ENCODE peak calls at places on chromosome 7, in seven cellular contexts. One of them, this sample, is unnamed.

GRCh38 chr7:100965723-100966541 is 3.4 kb upstream of the MUC12 start:
- DNase-seq in AG09309: no peak
- DNase-seq in transverse colon: peak; percentile 91
- DNase-seq in CD8-positive, alpha-beta T cell: peak; percentile 66
- DNase-seq in endodermal cell: peak; percentile 100
- DNase-seq in A549: peak; percentile 98
- DNase-seq in coronary artery: no peak
- DNase-seq in this sample: no peak

GRCh38 chr7:1154172-1154739 is 5.7 kb downstream of the ZFAND2A start:
- DNase-seq in AG09309: no peak
- DNase-seq in transverse colon: no peak
- DNase-seq in CD8-positive, alpha-beta T cell: no peak
- DNase-seq in endodermal cell: no peak
- DNase-seq in A549: no peak
- DNase-seq in coronary artery: no peak
- DNase-seq in this sample: no peak

GRCh38 chr7:74466196-74466813 is 12.6 kb downstream of the GTF2IRD1 start:
- DNase-seq in AG09309: no peak
- DNase-seq in transverse colon: peak; percentile 16
- DNase-seq in CD8-positive, alpha-beta T cell: no peak
- DNase-seq in endodermal cell: peak; percentile 79
- DNase-seq in A549: no peak
- DNase-seq in coronary artery: no peak
- DNase-seq in this sample: no peak

GRCh38 chr7:1357601-1358271 is 101.5 kb downstream of the MICALL2 start:
- DNase-seq in AG09309: no peak
- DNase-seq in transverse colon: no peak
- DNase-seq in CD8-positive, alpha-beta T cell: no peak
- DNase-seq in endodermal cell: no peak
- DNase-seq in A549: no peak
- DNase-seq in coronary artery: no peak
- DNase-seq in this sample: no peak

GRCh38 chr7:25771491-25771890 is 380.5 kb upstream of the NFE2L3 start:
- DNase-seq in AG09309: no peak
- DNase-seq in transverse colon: no peak
- DNase-seq in CD8-positive, alpha-beta T cell: no peak
- DNase-seq in endodermal cell: no peak
- DNase-seq in A549: no peak
- DNase-seq in coronary artery: no peak
- DNase-seq in this sample: no peak

GRCh38 chr7:922334-923107 is 32.0 kb downstream of the ADAP1 start:
- DNase-seq in AG09309: no peak
- DNase-seq in transverse colon: peak; percentile 27
- DNase-seq in CD8-positive, alpha-beta T cell: no peak
- DNase-seq in endodermal cell: peak; percentile 30
- DNase-seq in A549: no peak
- DNase-seq in coronary artery: no peak
- DNase-seq in this sample: no peak

GRCh38 chr7:116554436-116554835 is 29.6 kb downstream of the CAV1 start:
- DNase-seq in AG09309: no peak
- DNase-seq in transverse colon: no peak
- DNase-seq in CD8-positive, alpha-beta T cell: no peak
- DNase-seq in endodermal cell: no peak
- DNase-seq in A549: no peak
- DNase-seq in coronary artery: no peak
- DNase-seq in this sample: no peak

GRCh38 chr7:77912293-77912692 is 113.7 kb downstream of the PHTF2 start:
- DNase-seq in AG09309: no peak
- DNase-seq in transverse colon: no peak
- DNase-seq in CD8-positive, alpha-beta T cell: no peak
- DNase-seq in endodermal cell: no peak
- DNase-seq in A549: no peak
- DNase-seq in coronary artery: no peak
- DNase-seq in this sample: no peak

GRCh38 chr7:137343483-137343841 is at the start of gene PTN:
- DNase-seq in AG09309: no peak
- DNase-seq in transverse colon: peak; percentile 13
- DNase-seq in CD8-positive, alpha-beta T cell: no peak
- DNase-seq in endodermal cell: peak; percentile 89
- DNase-seq in A549: no peak
- DNase-seq in coronary artery: no peak
- DNase-seq in this sample: no peak

GRCh38 chr7:139231513-139232376 is 708 bp downstream of the UBN2 start:
- DNase-seq in AG09309: no peak
- DNase-seq in transverse colon: peak; percentile 24
- DNase-seq in CD8-positive, alpha-beta T cell: peak; percentile 10
- DNase-seq in endodermal cell: peak; percentile 76
- DNase-seq in A549: peak; percentile 11
- DNase-seq in coronary artery: peak; percentile 76
- DNase-seq in this sample: no peak

GRCh38 chr7:159040146-159040545 is 104.5 kb downstream of the VIPR2 start:
- DNase-seq in AG09309: no peak
- DNase-seq in transverse colon: no peak
- DNase-seq in CD8-positive, alpha-beta T cell: no peak
- DNase-seq in endodermal cell: no peak
- DNase-seq in A549: no peak
- DNase-seq in coronary artery: no peak
- DNase-seq in this sample: no peak

GRCh38 chr7:55387062-55387965 is 22.2 kb downstream of the LANCL2 start:
- DNase-seq in AG09309: no peak
- DNase-seq in transverse colon: no peak
- DNase-seq in CD8-positive, alpha-beta T cell: no peak
- DNase-seq in endodermal cell: no peak
- DNase-seq in A549: no peak
- DNase-seq in coronary artery: no peak
- DNase-seq in this sample: no peak

GRCh38 chr7:79453266-79453557 is 255 bp downstream of the MAGI2 start:
- DNase-seq in AG09309: no peak
- DNase-seq in transverse colon: no peak
- DNase-seq in CD8-positive, alpha-beta T cell: no peak
- DNase-seq in endodermal cell: no peak
- DNase-seq in A549: peak; percentile 6
- DNase-seq in coronary artery: peak; percentile 70
- DNase-seq in this sample: no peak

GRCh38 chr7:79452495-79453265 is 787 bp downstream of the MAGI2 start:
- DNase-seq in AG09309: no peak
- DNase-seq in transverse colon: no peak
- DNase-seq in CD8-positive, alpha-beta T cell: no peak
- DNase-seq in endodermal cell: peak; percentile 73
- DNase-seq in A549: peak; percentile 15
- DNase-seq in coronary artery: peak; percentile 74
- DNase-seq in this sample: no peak

GRCh38 chr7:79451580-79451979 is 1.9 kb downstream of the MAGI2 start:
- DNase-seq in AG09309: no peak
- DNase-seq in transverse colon: no peak
- DNase-seq in CD8-positive, alpha-beta T cell: no peak
- DNase-seq in endodermal cell: no peak
- DNase-seq in A549: no peak
- DNase-seq in coronary artery: no peak
- DNase-seq in this sample: no peak

GRCh38 chr7:79453558-79454324 is at the start of gene MAGI2:
- DNase-seq in AG09309: peak; percentile 80
- DNase-seq in transverse colon: peak; percentile 63
- DNase-seq in CD8-positive, alpha-beta T cell: no peak
- DNase-seq in endodermal cell: peak; percentile 87
- DNase-seq in A549: no peak
- DNase-seq in coronary artery: peak; percentile 93
- DNase-seq in this sample: peak; percentile 48

DNA sequence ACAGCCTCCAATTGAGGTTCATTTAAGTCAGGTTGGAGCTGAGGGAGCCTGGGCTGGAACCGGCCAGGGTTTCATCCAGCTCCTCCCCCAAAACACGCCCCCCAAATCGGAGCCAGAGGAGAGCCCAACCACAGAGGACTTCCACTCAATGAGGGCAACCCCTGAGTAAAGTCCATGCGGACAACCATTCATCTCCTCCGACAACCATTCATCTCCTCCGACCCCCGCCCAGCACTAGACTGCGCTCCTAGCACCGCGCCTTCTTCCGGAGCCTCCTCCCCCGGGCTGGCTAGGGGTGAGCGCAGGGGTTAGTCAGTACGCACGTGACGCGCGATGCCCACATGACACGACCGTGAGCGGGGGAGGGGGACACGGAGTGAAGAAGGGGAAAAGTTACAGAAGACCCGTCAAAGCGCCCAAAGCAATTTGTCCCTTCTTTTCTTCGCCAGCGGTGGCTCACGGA is 1.4 kb downstream of the MAGI2 start:
- DNase-seq in AG09309: no peak
- DNase-seq in transverse colon: peak; percentile 60
- DNase-seq in CD8-positive, alpha-beta T cell: peak; percentile 9
- DNase-seq in endodermal cell: peak; percentile 87
- DNase-seq in A549: peak; percentile 90
- DNase-seq in coronary artery: peak; percentile 93
- DNase-seq in this sample: no peak
- H3K4me3 ChIP-seq in AG09309: peak overlapping the region; percentile 85
- H3K4me3 ChIP-seq in transverse colon: peak overlapping the region; percentile 47
- H3K4me3 ChIP-seq in CD8-positive, alpha-beta T cell: peak overlapping the region; percentile 63
- H3K4me3 ChIP-seq in endodermal cell: peak overlapping the region; percentile 83
- H3K4me3 ChIP-seq in A549: peak overlapping the region; percentile 85
- H3K4me3 ChIP-seq in coronary artery: peak overlapping the region; percentile 90
- H3K4me3 ChIP-seq in this sample: peak overlapping the region; percentile 83

DNA sequence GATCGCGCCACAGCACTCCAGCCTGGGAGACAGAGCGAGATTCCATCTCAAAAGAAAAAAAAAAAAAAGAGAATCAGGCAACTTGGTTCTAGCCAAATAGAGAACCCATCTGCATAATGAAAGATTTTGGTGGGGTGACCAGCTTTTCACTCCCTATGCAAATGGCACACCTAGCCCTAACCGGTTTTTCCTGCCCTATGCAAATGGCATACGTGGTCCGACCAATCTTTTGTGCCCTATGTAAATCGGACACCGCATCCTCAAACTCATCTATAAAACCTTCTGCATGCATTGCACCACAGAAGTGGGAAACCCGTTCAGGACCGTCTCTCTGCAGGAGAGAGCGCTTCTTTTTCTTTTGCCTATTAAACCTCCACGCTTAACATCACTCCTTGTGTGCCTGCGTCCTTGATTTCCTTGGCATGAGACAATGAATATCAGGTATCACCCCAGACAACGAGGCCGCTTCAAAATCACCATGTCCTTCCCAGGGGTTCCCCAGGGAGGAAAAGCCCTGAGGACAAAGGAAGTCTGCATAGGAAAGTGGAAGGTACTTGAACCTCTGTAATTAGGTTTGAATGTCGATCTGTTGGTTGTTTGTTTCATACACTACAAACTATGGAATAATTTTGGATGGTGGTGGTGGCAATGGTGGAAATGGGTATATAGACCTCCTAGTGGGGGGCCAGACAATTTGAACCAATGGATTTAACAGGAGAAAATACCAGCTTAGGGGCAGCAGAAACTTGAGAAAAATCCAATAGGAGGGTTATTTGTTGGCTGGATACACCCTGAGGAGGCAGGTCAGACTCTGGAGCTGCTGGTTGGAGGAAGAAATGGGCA is 396.2 kb downstream of the TYW1 start:
- DNase-seq in AG09309: no peak
- DNase-seq in transverse colon: no peak
- DNase-seq in CD8-positive, alpha-beta T cell: no peak
- DNase-seq in endodermal cell: peak; percentile 74
- DNase-seq in A549: no peak
- DNase-seq in coronary artery: no peak
- DNase-seq in this sample: no peak
- H3K4me3 ChIP-seq in AG09309: no peak overlapping the region
- H3K4me3 ChIP-seq in transverse colon: no peak overlapping the region
- H3K4me3 ChIP-seq in CD8-positive, alpha-beta T cell: no peak overlapping the region
- H3K4me3 ChIP-seq in endodermal cell: no peak overlapping the region
- H3K4me3 ChIP-seq in A549: no peak overlapping the region
- H3K4me3 ChIP-seq in coronary artery: no peak overlapping the region
- H3K4me3 ChIP-seq in this sample: no peak overlapping the region

GRCh38 chr7:141665208-141666035 is 36.5 kb downstream of the DENND11 start:
- DNase-seq in AG09309: no peak
- DNase-seq in transverse colon: no peak
- DNase-seq in CD8-positive, alpha-beta T cell: no peak
- DNase-seq in endodermal cell: no peak
- DNase-seq in A549: no peak
- DNase-seq in coronary artery: no peak
- DNase-seq in this sample: no peak

GRCh38 chr7:141666071-141666470 is 35.9 kb downstream of the DENND11 start:
- DNase-seq in AG09309: no peak
- DNase-seq in transverse colon: no peak
- DNase-seq in CD8-positive, alpha-beta T cell: no peak
- DNase-seq in endodermal cell: no peak
- DNase-seq in A549: no peak
- DNase-seq in coronary artery: no peak
- DNase-seq in this sample: no peak

GRCh38 chr7:141671705-141672496 is 30.1 kb downstream of the DENND11 start:
- DNase-seq in AG09309: no peak
- DNase-seq in transverse colon: no peak
- DNase-seq in CD8-positive, alpha-beta T cell: no peak
- DNase-seq in endodermal cell: no peak
- DNase-seq in A549: no peak
- DNase-seq in coronary artery: no peak
- DNase-seq in this sample: no peak

GRCh38 chr7:141664450-141664849 is 37.5 kb downstream of the DENND11 start:
- DNase-seq in AG09309: no peak
- DNase-seq in transverse colon: peak; percentile 49
- DNase-seq in CD8-positive, alpha-beta T cell: no peak
- DNase-seq in endodermal cell: no peak
- DNase-seq in A549: no peak
- DNase-seq in coronary artery: no peak
- DNase-seq in this sample: no peak

DNA sequence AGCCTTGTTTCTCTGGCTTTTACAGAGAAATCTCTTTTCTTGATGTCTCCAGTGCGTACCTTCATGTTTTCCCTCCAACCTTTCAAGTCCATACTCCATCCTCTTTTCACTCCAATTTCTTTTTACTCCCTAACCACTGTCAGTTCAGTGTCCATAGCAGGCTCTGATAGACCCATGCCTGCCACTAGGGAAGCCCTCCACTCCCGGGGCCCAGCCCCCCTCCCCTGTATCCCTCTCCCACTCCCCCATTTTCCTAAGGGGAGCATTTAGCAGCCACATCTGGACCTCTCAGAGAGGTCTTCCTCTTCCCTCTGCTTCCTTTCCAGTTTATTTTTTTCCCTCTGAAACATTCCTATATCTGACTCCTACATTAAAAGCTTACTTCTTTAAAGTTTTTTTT is 33.1 kb downstream of the DENND11 start:
- DNase-seq in AG09309: no peak
- DNase-seq in transverse colon: no peak
- DNase-seq in CD8-positive, alpha-beta T cell: no peak
- DNase-seq in endodermal cell: no peak
- DNase-seq in A549: no peak
- DNase-seq in coronary artery: no peak
- DNase-seq in this sample: no peak
- H3K4me3 ChIP-seq in AG09309: no peak overlapping the region
- H3K4me3 ChIP-seq in transverse colon: no peak overlapping the region
- H3K4me3 ChIP-seq in CD8-positive, alpha-beta T cell: no peak overlapping the region
- H3K4me3 ChIP-seq in endodermal cell: no peak overlapping the region
- H3K4me3 ChIP-seq in A549: no peak overlapping the region
- H3K4me3 ChIP-seq in coronary artery: no peak overlapping the region
- H3K4me3 ChIP-seq in this sample: no peak overlapping the region

DNA sequence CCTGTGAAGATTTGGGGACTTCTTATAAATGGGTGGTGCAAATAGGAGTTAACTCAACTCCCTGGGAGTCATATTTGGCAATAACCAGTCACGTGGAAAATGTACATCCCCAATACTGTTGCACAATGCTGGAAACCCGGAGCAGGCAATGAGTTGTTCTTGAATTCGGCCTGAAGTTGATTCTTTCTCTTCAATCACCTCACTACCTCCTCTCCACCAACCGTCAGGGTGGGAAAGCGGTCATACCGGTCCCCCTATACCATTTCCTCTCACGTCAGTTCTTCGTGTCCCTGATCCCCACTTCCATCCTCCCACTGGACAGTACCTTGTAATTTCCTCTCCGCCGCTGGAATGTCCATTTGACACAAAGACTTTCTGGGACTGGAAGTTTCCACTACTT is 2.8 kb downstream of the GIMAP5 start:
- DNase-seq in AG09309: no peak
- DNase-seq in transverse colon: no peak
- DNase-seq in CD8-positive, alpha-beta T cell: no peak
- DNase-seq in endodermal cell: no peak
- DNase-seq in A549: no peak
- DNase-seq in coronary artery: no peak
- DNase-seq in this sample: no peak
- H3K4me3 ChIP-seq in AG09309: no peak overlapping the region
- H3K4me3 ChIP-seq in transverse colon: peak overlapping the region; percentile 25
- H3K4me3 ChIP-seq in CD8-positive, alpha-beta T cell: peak overlapping the region; percentile 83
- H3K4me3 ChIP-seq in endodermal cell: no peak overlapping the region
- H3K4me3 ChIP-seq in A549: no peak overlapping the region
- H3K4me3 ChIP-seq in coronary artery: peak overlapping the region; percentile 71
- H3K4me3 ChIP-seq in this sample: no peak overlapping the region

This sample was measured in skeletal muscle cell.